ENCODE peak calls at places on chromosomes 16 and 17, in six cellular contexts. G, L, D, P, E and X are unnamed samples.
A peak's percentile ranks its signal among the peaks of the same experiment; 100 is the strongest.

GRCh38 chr17:76094046-76094445 is 9.5 kb downstream of the EXOC7 start:
- DNase-seq in G (no peak), L (no peak), D (no peak), P (no peak), E (no peak), X (no peak)

GRCh38 chr17:73976676-73977521 is 226.6 kb upstream of the RPL38 start:
- DNase-seq in G (no peak), L (no peak), D (no peak), P (no peak), E (no peak), X (peak; percentile 38)

GRCh38 chr16:4381072-4381934 is 9.7 kb downstream of the VASN start:
- DNase-seq in G (no peak), L (no peak), D (no peak), P (no peak), E (no peak), X (no peak)

GRCh38 chr16:77234611-77235010 is 35.4 kb downstream of the SYCE1L start:
- DNase-seq in G (no peak), L (no peak), D (peak; percentile 68), P (no peak), E (no peak), X (peak; percentile 74)

GRCh38 chr17:44038604-44039007 is 23.8 kb upstream of the TMEM101 start:
- DNase-seq in G (no peak), L (no peak), D (no peak), P (no peak), E (no peak), X (no peak)

GRCh38 chr16:56667581-56668571 is at the start of gene MT1G:
- DNase-seq in G (no peak), L (no peak), D (peak; percentile 50), P (peak; percentile 70), E (no peak), X (no peak)

GRCh38 chr17:81272616-81273015 is 22.5 kb downstream of the SLC38A10 start:
- DNase-seq in G (no peak), L (no peak), D (no peak), P (no peak), E (no peak), X (no peak)

GRCh38 chr17:44086364-44087311 is 16.1 kb downstream of the G6PC3 start:
- DNase-seq in G (peak; percentile 98), L (peak; percentile 56), D (peak; percentile 89), P (no peak), E (peak; percentile 98), X (peak; percentile 97)

GRCh38 chr16:7303014-7303676 is 29.5 kb upstream of the RBFOX1 start:
- DNase-seq in G (no peak), L (peak; percentile 49), D (peak; percentile 54), P (peak; percentile 68), E (no peak), X (peak; percentile 59)

GRCh38 chr16:73000907-73001521 is 46.9 kb downstream of the ZFHX3 start:
- DNase-seq in G (no peak), L (no peak), D (no peak), P (no peak), E (no peak), X (no peak)

DNA sequence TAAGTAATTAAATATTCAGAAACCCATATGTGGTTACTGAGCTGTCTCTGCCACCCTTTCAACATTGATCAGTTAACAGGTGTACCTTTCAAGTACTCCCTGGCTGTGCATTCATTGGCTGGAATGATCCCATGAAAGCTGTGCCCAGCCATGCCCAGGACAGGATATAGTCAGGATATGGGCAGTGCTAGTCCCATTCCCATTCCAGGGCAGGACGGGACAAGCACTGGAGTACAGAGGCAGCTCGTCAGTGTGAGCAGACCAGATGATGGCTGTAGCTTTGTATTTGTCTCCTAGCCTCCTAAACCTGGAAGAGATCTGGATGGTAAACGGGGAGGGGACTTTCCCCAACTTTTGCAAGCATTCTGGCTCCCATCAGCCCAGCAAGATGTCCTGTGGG is 22.5 kb downstream of the HEATR3 start:
- DNase-seq in G (no peak), L (no peak), D (no peak), P (no peak), E (no peak), X (no peak)
- H2BK15ac ChIP-seq in G (no peak overlapping the region), L (no peak overlapping the region), D (no peak overlapping the region), P (no peak overlapping the region), E (no peak overlapping the region), X (no peak overlapping the region)

DNA sequence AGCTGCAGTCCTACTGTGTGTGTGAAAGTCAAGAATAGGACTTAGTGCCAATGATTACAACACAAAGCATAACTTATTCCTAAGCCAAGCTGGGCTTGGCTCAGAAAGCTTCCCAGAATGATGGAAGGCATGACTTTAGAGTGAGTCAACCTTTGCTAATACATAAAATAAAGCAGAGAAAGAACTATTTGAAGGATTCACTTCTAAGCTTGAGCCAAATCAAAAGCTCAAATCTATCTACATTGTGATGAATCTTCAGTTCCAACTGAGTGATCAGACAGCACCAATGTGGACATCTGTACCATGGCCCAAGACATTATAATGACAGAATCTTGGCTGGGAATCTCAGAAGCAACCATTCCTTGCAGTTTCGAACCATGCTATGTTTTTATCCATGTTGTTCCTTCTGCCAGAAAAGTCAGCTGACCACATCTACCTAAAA is 41.4 kb downstream of the SMG6 start:
- DNase-seq in G (peak; percentile 87), L (no peak), D (no peak), P (no peak), E (peak; percentile 66), X (no peak)
- H3K4me1 ChIP-seq in G (peaks cover 10% of the 10 kb centered on the region), L (no peaks in the 10 kb centered on the region), D (no peaks in the 10 kb centered on the region), P (no peaks in the 10 kb centered on the region), E (peaks cover 3% of the 10 kb centered on the region), X (peaks cover 2% of the 10 kb centered on the region)

DNA sequence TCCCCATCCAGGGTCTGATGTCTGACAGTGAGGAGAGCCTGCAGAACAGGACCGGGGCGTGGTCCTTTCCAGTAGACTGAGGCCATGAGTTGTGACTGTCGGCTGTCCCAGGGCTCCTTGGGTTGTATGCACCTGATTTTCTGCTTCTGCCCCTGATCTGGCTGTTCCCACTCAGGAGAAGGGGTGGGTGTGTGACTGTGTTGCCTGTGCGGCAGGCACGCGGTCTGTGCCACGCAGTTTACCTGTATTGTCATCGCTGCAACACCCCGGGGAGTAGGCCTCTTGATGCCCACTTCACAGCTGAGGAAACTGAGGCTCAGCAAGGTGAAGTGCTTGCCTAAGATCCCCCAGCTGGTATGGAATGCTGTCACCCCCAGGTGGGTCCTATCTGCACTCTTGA is 1.4 kb downstream of the CRISPLD2 start:
- DNase-seq in G (no peak), L (no peak), D (no peak), P (no peak), E (no peak), X (no peak)
- H3K18ac ChIP-seq in G (no peak overlapping the region), L (no peak overlapping the region), D (no peak overlapping the region), P (no peak overlapping the region), E (no peak overlapping the region), X (no peak overlapping the region)

DNA sequence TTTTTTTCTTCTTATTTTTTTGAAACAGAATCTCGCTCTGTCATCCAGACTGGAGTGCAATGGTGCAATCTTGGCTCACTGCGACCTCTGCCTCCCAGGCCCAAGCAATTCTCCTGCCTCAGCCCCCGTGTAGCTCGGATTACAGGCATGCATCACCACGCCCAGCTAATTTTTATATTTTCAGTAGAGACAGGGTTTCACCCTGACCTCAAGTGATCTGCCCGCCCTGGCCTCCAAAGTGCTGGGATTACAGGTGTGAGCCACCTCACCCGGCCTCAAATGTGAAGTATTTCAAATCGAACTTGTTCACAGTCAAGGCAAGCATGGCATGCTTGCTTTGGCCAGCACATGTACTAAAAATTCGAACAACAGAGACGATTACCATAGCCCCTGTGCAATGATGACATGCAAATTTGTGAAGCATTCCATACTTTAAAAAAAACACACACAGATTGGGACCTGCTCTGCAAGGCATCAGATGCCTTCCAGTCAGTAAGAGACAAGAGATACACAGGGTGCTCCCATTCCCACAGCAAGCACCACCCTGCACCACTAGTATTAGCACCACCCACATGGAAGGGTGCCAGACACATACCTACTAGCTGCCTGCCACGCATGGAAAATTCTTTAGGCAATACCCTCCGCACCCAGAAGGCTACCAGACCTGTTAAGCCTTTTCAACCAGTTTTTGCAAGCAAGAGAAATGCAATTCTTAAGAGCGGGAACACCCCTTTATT is 47.2 kb downstream of the ANKRD11 start:
- DNase-seq in G (peak; percentile 75), L (no peak), D (no peak), P (no peak), E (peak; percentile 60), X (peak; percentile 58)
- H2BK15ac ChIP-seq in G (no peak overlapping the region), L (no peak overlapping the region), D (no peak overlapping the region), P (no peak overlapping the region), E (no peak overlapping the region), X (no peak overlapping the region)

GRCh38 chr17:49928826-49929475 is 40.0 kb upstream of the DLX4 start:
- DNase-seq in G (peak; percentile 17), L (no peak), D (no peak), P (no peak), E (no peak), X (peak; percentile 74)
- H3K4me1 ChIP-seq in G (no peaks in the 10 kb centered on the region), L (no peaks in the 10 kb centered on the region), D (no peaks in the 10 kb centered on the region), P (no peaks in the 10 kb centered on the region), E (peaks cover 17% of the 10 kb centered on the region), X (no peaks in the 10 kb centered on the region)

GRCh38 chr17:32349854-32350661 is at the start of gene ZNF207:
- DNase-seq in G (peak; percentile 97), L (peak; percentile 94), D (peak; percentile 97), P (peak; percentile 92), E (peak; percentile 97), X (peak; percentile 98)

GRCh38 chr17:32350662-32351418 is 883 bp downstream of the ZNF207 start:
- DNase-seq in G (peak; percentile 62), L (no peak), D (no peak), P (no peak), E (peak; percentile 85), X (peak; percentile 75)

GRCh38 chr17:32348483-32348800 is 1.5 kb upstream of the ZNF207 start:
- DNase-seq in G (no peak), L (no peak), D (no peak), P (no peak), E (no peak), X (no peak)

GRCh38 chr17:32345953-32346600 is 3.9 kb upstream of the ZNF207 start:
- DNase-seq in G (no peak), L (no peak), D (no peak), P (no peak), E (no peak), X (peak; percentile 44)

GRCh38 chr17:32349503-32349853 is 479 bp upstream of the ZNF207 start:
- DNase-seq in G (no peak), L (no peak), D (no peak), P (no peak), E (no peak), X (peak; percentile 29)
- H3K18ac ChIP-seq in G (peak overlapping the region; percentile 49), L (no peak overlapping the region), D (peak overlapping the region; percentile 85), P (no peak overlapping the region), E (peak overlapping the region; percentile 68), X (no peak overlapping the region)

DNA sequence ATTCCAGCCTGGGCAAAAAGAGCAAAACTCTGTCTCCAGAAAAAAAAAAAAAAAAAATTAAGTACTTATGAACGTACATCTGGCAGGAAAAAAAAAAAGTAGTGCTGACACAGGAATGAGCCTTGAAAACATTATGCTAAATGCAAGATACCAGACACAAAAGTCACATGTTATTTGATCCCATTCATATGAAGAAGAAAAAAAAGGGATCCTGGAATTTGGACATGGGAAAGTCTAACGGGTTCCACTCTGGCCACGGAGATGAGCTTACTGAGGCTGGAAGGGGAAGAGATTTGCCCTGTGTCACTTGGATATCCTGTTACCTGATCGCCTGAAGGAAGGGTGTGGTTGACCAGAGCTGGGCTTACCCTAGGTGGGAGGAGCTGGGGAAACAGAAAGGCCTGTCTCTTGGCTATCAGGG is 251.9 kb downstream of the PARN start:
- DNase-seq in G (peak; percentile 92), L (no peak), D (no peak), P (no peak), E (no peak), X (peak; percentile 34)
- H2BK15ac ChIP-seq in G (no peak overlapping the region), L (no peak overlapping the region), D (no peak overlapping the region), P (no peak overlapping the region), E (no peak overlapping the region), X (no peak overlapping the region)